ENCODE peak calls at places on chromosomes 16 and 17, in eight cellular contexts. S is NCI-H460; H is heart left ventricle; V is activated CD8-positive, alpha-beta memory T cell treated with anti-CD3 and anti-CD28 coated beads for 48 hours; L is stimulated activated CD4-positive, alpha-beta T cell treated with anti-CD3 and anti-CD28 coated beads, Interleukin-2, amount 100 ng/mL, for 24 hours; Z is DMS53; J is upper lobe of right lung; K is NT2/D1. D is an unnamed sample.

GRCh38 chr17:7782237-7782636 is 51.8 kb upstream of the KDM6B start:
- DNase-seq in Z (no peak), K (no peak), J (no peak), V (no peak), S (no peak), L (no peak), H (no peak), D (peak)

GRCh38 chr17:72666519-72666874 is 426.0 kb downstream of the SLC39A11 start:
- DNase-seq in K (no peak), J (no peak), V (no peak), H (no peak), S (no peak), L (no peak), Z (no peak), D (no peak)

GRCh38 chr17:69608808-69609494 is 194.5 kb downstream of the MAP2K6 start:
- DNase-seq in Z (no peak), L (no peak), S (peak), J (no peak), V (no peak), K (no peak), H (peak), D (peak)

GRCh38 chr16:87216824-87217205 is 100.4 kb downstream of the C16orf95 start:
- DNase-seq in H (no peak), V (no peak), J (peak), Z (no peak), K (no peak), S (no peak), L (no peak), D (peak)

GRCh38 chr16:84560269-84560668 is 55.8 kb upstream of the MEAK7 start:
- DNase-seq in K (no peak), L (no peak), V (no peak), S (no peak), J (no peak), Z (no peak), H (no peak), D (no peak)

GRCh38 chr17:50865060-50865867 is 890 bp downstream of the TOB1 start:
- DNase-seq in J (peak), Z (peak), H (peak), L (peak), K (peak), S (peak), V (no peak), D (peak)

GRCh38 chr16:89322381-89323119 is 105.0 kb downstream of the ZNF778 start:
- DNase-seq in J (peak), S (no peak), V (no peak), H (peak), Z (peak), L (no peak), K (peak), D (peak)

GRCh38 chr17:29572691-29573557 is 4.4 kb downstream of the TP53I13 start:
- DNase-seq in S (no peak), H (peak), J (peak), Z (no peak), V (no peak), L (peak), K (no peak), D (peak)

GRCh38 chr17:77875881-77876509 is 82.5 kb upstream of the TNRC6C start:
- DNase-seq in Z (peak), J (no peak), S (peak), H (no peak), V (no peak), L (no peak), K (no peak), D (peak)

GRCh38 chr16:2751577-2752034 is 832 bp upstream of the SRRM2 start:
- DNase-seq in K (peak), J (no peak), L (no peak), V (no peak), H (no peak), S (no peak), Z (peak), D (peak)

GRCh38 chr17:68707032-68707431 is 105.9 kb upstream of the FAM20A start:
- DNase-seq in V (no peak), L (no peak), S (no peak), H (peak), Z (no peak), K (no peak), J (no peak), D (peak)

GRCh38 chr17:82531431-82531881 is 11.9 kb downstream of the FOXK2 start:
- DNase-seq in K (no peak), S (no peak), J (no peak), V (no peak), H (no peak), Z (no peak), L (no peak), D (peak)

GRCh38 chr16:88290850-88291830 is 91.6 kb upstream of the ZNF469 start:
- DNase-seq in S (no peak), H (no peak), Z (no peak), V (no peak), K (no peak), J (no peak), L (no peak), D (no peak)

GRCh38 chr16:48592839-48593429 is 17.0 kb downstream of the N4BP1 start:
- DNase-seq in S (no peak), V (no peak), J (no peak), K (no peak), H (no peak), L (no peak), Z (peak), D (no peak)

GRCh38 chr17:21463779-21464407 is 87.7 kb downstream of the KCNJ12 start:
- DNase-seq in L (no peak), J (no peak), S (no peak), K (no peak), Z (no peak), H (no peak), V (no peak), D (peak)

D was measured in amniotic epithelial cell.